ENCODE peak calls at places on chromosomes 7 and 10, in four cellular contexts. J is HCT116, B is GM23248, P is keratinocyte. X is an unnamed sample.

GRCh38 chr7:82506208-82506607 is 62.6 kb upstream of the CACNA2D1 start:
- DNase-seq in J (no peak), B (no peak), P (no peak), X (no peak)

GRCh38 chr7:141360414-141360760 is 190.8 kb upstream of the AGK start:
- DNase-seq in J (no peak), B (no peak), P (no peak), X (no peak)

GRCh38 chr7:39431242-39431641 is 135.0 kb upstream of the YAE1 start:
- DNase-seq in J (no peak), B (no peak), P (no peak), X (no peak)

GRCh38 chr7:101608772-101609713 is 20.1 kb downstream of the MYL10 start:
- DNase-seq in J (no peak), B (no peak), P (no peak), X (no peak)

GRCh38 chr7:128041203-128041602 is 10.0 kb upstream of the LRRC4 start:
- DNase-seq in J (no peak), B (peak; percentile 79), P (no peak), X (peak; percentile 75)

GRCh38 chr7:118836933-118837332 is 612.4 kb downstream of the ANKRD7 start:
- DNase-seq in J (no peak), B (no peak), P (no peak), X (no peak)

GRCh38 chr10:35398355-35398754 is 62.0 kb downstream of the CCNY start:
- DNase-seq in J (no peak), B (peak; percentile 48), P (no peak), X (no peak)

GRCh38 chr10:117360994-117361667 is 14.1 kb downstream of the PDZD8 start:
- DNase-seq in J (no peak), B (peak; percentile 60), P (no peak), X (peak; percentile 25)

GRCh38 chr7:28669329-28669728 is 257.0 kb downstream of the CREB5 start:
- DNase-seq in J (no peak), B (no peak), P (no peak), X (no peak)

GRCh38 chr7:26584964-26585650 is 279.3 kb downstream of the SKAP2 start:
- DNase-seq in J (no peak), B (no peak), P (no peak), X (no peak)

GRCh38 chr10:68792115-68792514 is 35.2 kb upstream of the STOX1 start:
- DNase-seq in J (no peak), B (peak; percentile 21), P (no peak), X (no peak)

GRCh38 chr7:154928136-154929005 is 74.6 kb downstream of the PAXIP1 start:
- DNase-seq in J (peak; percentile 91), B (peak; percentile 90), P (peak; percentile 88), X (peak; percentile 72)

GRCh38 chr7:87148332-87148955 is 3.8 kb upstream of the DMTF1 start:
- DNase-seq in J (peak; percentile 24), B (peak; percentile 69), P (no peak), X (no peak)

GRCh38 chr7:5283421-5284303 is 919 bp downstream of the SLC29A4 start:
- DNase-seq in J (no peak), B (peak; percentile 36), P (no peak), X (no peak)

GRCh38 chr7:12557282-12557681 is 13.2 kb upstream of the SCIN start:
- DNase-seq in J (no peak), B (no peak), P (no peak), X (no peak)

GRCh38 chr7:30312186-30312585 is 27.8 kb downstream of the ZNRF2 start:
- DNase-seq in J (no peak), B (no peak), P (no peak), X (peak; percentile 22)

GRCh38 chr10:133124357-133125211 is 35.4 kb upstream of the KNDC1 start:
- DNase-seq in J (no peak), B (no peak), P (no peak), X (no peak)

GRCh38 chr10:123556049-123556448 is 110.1 kb upstream of the GPR26 start:
- DNase-seq in J (no peak), B (no peak), P (no peak), X (no peak)

GRCh38 chr10:125066704-125067447 is 93.5 kb downstream of the CTBP2 start:
- DNase-seq in J (no peak), B (no peak), P (no peak), X (no peak)

GRCh38 chr7:32103361-32103760 is 33.2 kb upstream of the PDE1C start:
- DNase-seq in J (no peak), B (no peak), P (no peak), X (no peak)

GRCh38 chr7:36747969-36748574 is 23.8 kb upstream of the AOAH start:
- DNase-seq in J (no peak), B (no peak), P (no peak), X (no peak)

GRCh38 chr7:75937958-75938786 is 23.2 kb downstream of the POR start:
- DNase-seq in J (peak; percentile 61), B (peak; percentile 96), P (no peak), X (peak; percentile 86)

GRCh38 chr10:29637537-29637936 is 2.8 kb upstream of the SVIL start:
- DNase-seq in J (no peak), B (no peak), P (no peak), X (no peak)

GRCh38 chr10:1515780-1516491 is 221.4 kb downstream of the ADARB2 start:
- DNase-seq in J (no peak), B (no peak), P (no peak), X (no peak)

DNA sequence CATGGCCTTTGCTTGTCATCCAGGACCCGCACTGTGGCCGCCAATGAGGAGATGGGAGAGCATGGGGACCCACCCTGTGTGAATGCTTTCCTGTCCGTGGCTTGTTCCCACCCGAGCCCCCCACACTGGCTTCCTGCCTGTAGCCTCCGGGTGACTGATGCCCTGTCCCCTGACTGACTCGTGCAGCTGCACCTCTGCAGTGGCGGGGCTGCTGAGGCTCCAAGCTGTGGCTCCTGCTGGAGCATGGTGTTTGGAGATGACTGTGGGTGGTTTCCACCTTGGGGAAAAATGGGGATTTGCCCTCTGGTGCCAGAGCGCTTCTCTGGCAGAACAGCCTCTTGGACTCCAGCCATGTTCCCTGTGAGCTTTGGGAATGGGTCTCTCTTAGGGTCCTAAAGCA is 2.1 kb downstream of the CAMK1D start:
- DNase-seq in J (no peak), B (no peak), P (no peak), X (no peak)
- H3K9ac ChIP-seq in J (no peak overlapping the region), B (no peak overlapping the region), P (no peak overlapping the region), X (peak overlapping the region; percentile 93)

GRCh38 chr7:44403176-44403759 is 77.9 kb upstream of the CAMK2B start:
- DNase-seq in J (no peak), B (no peak), P (no peak), X (no peak)

GRCh38 chr7:44403775-44404174 is 78.4 kb upstream of the CAMK2B start:
- DNase-seq in J (no peak), B (no peak), P (no peak), X (no peak)

GRCh38 chr7:44411306-44411705 is 79.2 kb downstream of the NUDCD3 start:
- DNase-seq in J (no peak), B (peak; percentile 18), P (no peak), X (no peak)

GRCh38 chr7:44408596-44408995 is 81.9 kb downstream of the NUDCD3 start:
- DNase-seq in J (no peak), B (no peak), P (no peak), X (no peak)
- H2AFZ ChIP-seq in J (no peak overlapping the region), B (no peak overlapping the region), P (no peak overlapping the region), X (no peak overlapping the region)

DNA sequence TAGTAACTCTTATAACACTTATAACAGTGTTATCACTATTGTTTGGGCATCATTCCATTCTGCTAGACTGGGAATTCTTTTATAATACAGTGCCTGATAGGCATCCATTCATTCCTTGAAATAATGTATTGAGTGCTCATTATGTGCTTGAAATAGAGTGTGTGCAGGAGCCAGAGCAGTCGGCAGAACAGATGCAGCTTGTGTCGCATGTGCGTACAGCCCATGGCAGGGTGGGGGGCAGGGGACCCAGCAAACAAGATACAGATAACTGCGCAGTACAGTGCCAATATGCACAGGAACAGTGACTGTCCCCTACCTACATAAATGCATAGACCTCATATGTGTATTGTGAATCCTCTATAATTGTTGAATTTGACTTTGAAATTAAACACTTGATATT is 99.3 kb downstream of the KAT6B start:
- DNase-seq in J (no peak), B (no peak), P (no peak), X (no peak)
- H3K9ac ChIP-seq in J (no peak overlapping the region), B (no peak overlapping the region), P (no peak overlapping the region), X (no peak overlapping the region)

GRCh38 chr10:57988964-57989363 is 278.7 kb downstream of the IPMK start:
- DNase-seq in J (no peak), B (no peak), P (no peak), X (no peak)
- H2AFZ ChIP-seq in J (no peak overlapping the region), B (no peak overlapping the region), P (no peak overlapping the region), X (no peak overlapping the region)

DNA sequence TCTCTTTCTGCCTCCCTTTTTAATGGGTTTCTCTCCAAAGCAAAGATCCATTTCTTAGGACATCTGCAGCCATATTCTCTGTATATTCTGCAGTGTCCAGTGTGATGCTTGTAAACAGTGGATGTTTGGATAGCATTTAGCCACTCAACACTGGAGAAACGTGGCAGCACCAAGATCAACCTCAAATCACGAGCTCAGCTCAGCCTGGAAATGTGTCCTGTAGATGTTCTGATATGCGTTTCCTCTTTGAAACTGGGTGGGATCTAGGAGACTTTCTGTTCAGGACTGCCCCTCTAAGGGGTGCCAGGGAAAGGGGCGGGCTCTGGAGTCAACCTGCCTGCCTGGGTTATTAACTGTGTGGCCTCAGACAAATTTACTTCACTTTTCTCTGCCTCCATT is 91.2 kb downstream of the NHLRC2 start:
- DNase-seq in J (no peak), B (no peak), P (no peak), X (no peak)
- H3K9ac ChIP-seq in J (peak overlapping the region; percentile 18), B (no peak overlapping the region), P (no peak overlapping the region), X (no peak overlapping the region)

X was measured in astrocyte.